ENCODE peak calls at places on chromosomes 2 and 18, in nine cellular contexts. N, W, V, T, K, C, L, A and B are unnamed samples.

GRCh38 chr2:118169359-118170005 is 81.2 kb downstream of the INSIG2 start:
- DNase-seq in L (no peak), V (no peak), W (no peak), N (no peak), A (peak; percentile 43), C (no peak), T (no peak), K (no peak), B (no peak)

GRCh38 chr2:239103125-239104098 is 255.5 kb downstream of the TWIST2 start:
- DNase-seq in T (no peak), L (no peak), K (no peak), A (no peak), W (no peak), V (no peak), N (no peak), C (no peak), B (no peak)

GRCh38 chr18:24019641-24020331 is 5.2 kb downstream of the TTC39C start:
- DNase-seq in A (no peak), T (no peak), L (peak; percentile 90), N (no peak), K (peak; percentile 73), W (no peak), C (no peak), V (no peak), B (peak; percentile 37)

GRCh38 chr2:227407601-227408089 is 19.9 kb upstream of the SCYGR1 start:
- DNase-seq in C (no peak), L (no peak), A (peak; percentile 97), T (peak; percentile 27), K (no peak), V (no peak), W (no peak), N (peak; percentile 95), B (peak; percentile 22)

GRCh38 chr18:57802869-57803118 is 321 bp downstream of the ATP8B1 start:
- DNase-seq in W (no peak), T (no peak), A (no peak), K (no peak), L (no peak), N (no peak), C (no peak), V (no peak), B (no peak)

GRCh38 chr2:177553176-177553909 is 160.8 kb downstream of the AGPS start:
- DNase-seq in A (no peak), N (no peak), C (peak; percentile 54), T (peak; percentile 58), L (no peak), W (no peak), V (peak; percentile 45), K (peak; percentile 44), B (peak; percentile 9)

GRCh38 chr18:28095041-28095440 is 81.9 kb downstream of the CDH2 start:
- DNase-seq in N (peak; percentile 31), A (no peak), W (peak; percentile 33), T (peak; percentile 18), V (peak; percentile 78), C (peak; percentile 37), K (peak; percentile 86), L (no peak), B (peak; percentile 50)

GRCh38 chr18:69898241-69898861 is 49.3 kb downstream of the CD226 start:
- DNase-seq in W (no peak), T (no peak), N (no peak), L (no peak), K (peak; percentile 62), V (no peak), C (no peak), A (no peak), B (no peak)

GRCh38 chr2:125296742-125297141 is 1271.7 kb downstream of the CNTNAP5 start:
- DNase-seq in W (no peak), V (no peak), C (no peak), K (no peak), T (no peak), L (no peak), N (no peak), A (no peak), B (no peak)
- TF ChIP-seq CTCF in W (no peak), V (no peak), C (no peak), K (no peak), T (no peak), L (peak; percentile 11), N (no peak), A (no peak), B (no peak)

DNA sequence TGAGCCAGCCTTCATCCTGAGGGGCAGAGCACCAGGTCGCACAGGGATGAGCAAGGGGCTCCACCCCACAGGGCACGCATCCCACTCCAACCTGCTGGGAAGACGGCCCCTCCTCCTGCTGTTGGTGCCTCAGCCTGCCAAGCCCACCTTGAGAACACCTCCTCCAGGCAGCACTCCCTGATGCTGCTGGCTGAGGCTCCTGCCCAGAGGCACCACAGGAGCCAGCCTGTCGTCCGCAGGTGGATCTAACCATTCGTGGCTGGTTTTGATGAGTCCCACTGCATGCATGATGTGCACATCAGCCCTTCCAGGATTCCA is 58.4 kb downstream of the BIN1 start:
- DNase-seq in V (no peak), K (no peak), T (no peak), L (no peak), A (no peak), N (no peak), C (no peak), W (no peak), B (no peak)
- H3K4me3 ChIP-seq in V (no peak overlapping the region), K (no peak overlapping the region), T (no peak overlapping the region), L (no peak overlapping the region), A (no peak overlapping the region), N (no peak overlapping the region), C (no peak overlapping the region), W (no peak overlapping the region), B (no peak overlapping the region)

GRCh38 chr18:2994603-2995432 is 18.1 kb downstream of the LPIN2 start:
- DNase-seq in C (no peak), T (no peak), A (no peak), N (no peak), L (no peak), W (no peak), K (no peak), V (no peak), B (peak; percentile 39)
- TF ChIP-seq CTCF in C (peak; percentile 22), T (peak; percentile 25), A (peak; percentile 43), N (peak; percentile 7), L (peak; percentile 70), W (peak; percentile 22), K (no peak), V (peak; percentile 21), B (peak; percentile 11)

GRCh38 chr2:47697000-47697601 is 85.8 kb upstream of the MSH6 start:
- DNase-seq in A (no peak), N (no peak), W (no peak), K (no peak), L (peak; percentile 62), V (no peak), C (no peak), T (no peak), B (no peak)
- H3K4me3 ChIP-seq in A (no peak overlapping the region), N (no peak overlapping the region), W (no peak overlapping the region), K (no peak overlapping the region), L (no peak overlapping the region), V (no peak overlapping the region), C (no peak overlapping the region), T (no peak overlapping the region), B (no peak overlapping the region)

GRCh38 chr2:164126960-164127359 is 391.2 kb upstream of the FIGN start:
- DNase-seq in L (no peak), C (no peak), T (no peak), W (no peak), N (peak; percentile 7), A (no peak), K (peak; percentile 33), V (peak; percentile 11), B (peak; percentile 18)
- TF ChIP-seq CTCF in L (no peak), C (peak; percentile 14), T (peak; percentile 27), W (peak; percentile 37), N (peak; percentile 26), A (peak; percentile 41), K (peak; percentile 27), V (peak; percentile 9), B (peak; percentile 40)

GRCh38 chr2:42791606-42792005 is 777 bp downstream of the HAAO start:
- DNase-seq in W (no peak), C (no peak), T (no peak), A (no peak), L (no peak), K (no peak), V (no peak), N (no peak), B (no peak)
- H3K4me3 ChIP-seq in W (no peak overlapping the region), C (no peak overlapping the region), T (no peak overlapping the region), A (no peak overlapping the region), L (peak overlapping the region; percentile 70), K (no peak overlapping the region), V (no peak overlapping the region), N (no peak overlapping the region), B (no peak overlapping the region)

GRCh38 chr2:140027320-140027719 is 1247.1 kb upstream of the NXPH2 start:
- DNase-seq in N (peak; percentile 2), K (no peak), V (no peak), W (no peak), T (no peak), L (no peak), C (no peak), A (no peak), B (no peak)
- TF ChIP-seq CTCF in N (no peak), K (no peak), V (no peak), W (no peak), T (no peak), L (no peak), C (no peak), A (no peak), B (no peak)